ENCODE peak calls at places on chromosome 22, in seven cellular contexts. C is OCI-LY7, A is HCT116, M is GM23338, R is MM.1S, E is neural progenitor cell, Q is hepatocyte. B is an unnamed sample.

GRCh38 chr22:39299829-39300178 is 19.6 kb downstream of the RPL3 start:
- DNase-seq in C (peak; percentile 65), A (no peak), M (peak; percentile 52), R (no peak), E (no peak), Q (no peak), B (no peak)

GRCh38 chr22:19885841-19886592 is 31.3 kb upstream of the GNB1L start:
- DNase-seq in C (peak; percentile 33), A (no peak), M (no peak), R (no peak), E (no peak), Q (no peak), B (no peak)

GRCh38 chr22:24191381-24191841 is 10.1 kb downstream of the SUSD2 start:
- DNase-seq in C (no peak), A (no peak), M (no peak), R (no peak), E (no peak), Q (no peak), B (no peak)

GRCh38 chr22:19576460-19577421 is 52.5 kb upstream of the CLDN5 start:
- DNase-seq in C (peak; percentile 4), A (no peak), M (peak; percentile 33), R (no peak), E (peak; percentile 27), Q (peak; percentile 32), B (peak; percentile 56)

GRCh38 chr22:50532353-50532700 is 2.5 kb upstream of the TYMP start:
- DNase-seq in C (peak; percentile 22), A (no peak), M (no peak), R (no peak), E (peak; percentile 42), Q (peak; percentile 33), B (no peak)

GRCh38 chr22:36770116-36770945 is 5.6 kb downstream of the IFT27 start:
- DNase-seq in C (no peak), A (no peak), M (peak; percentile 43), R (no peak), E (peak; percentile 54), Q (no peak), B (no peak)

GRCh38 chr22:48721394-48721666 is 1106.3 kb downstream of the BRD1 start:
- DNase-seq in C (no peak), A (no peak), M (no peak), R (no peak), E (no peak), Q (no peak), B (no peak)

GRCh38 chr22:22941831-22942510 is 54.4 kb downstream of the IGLL5 start:
- DNase-seq in C (peak; percentile 53), A (no peak), M (no peak), R (no peak), E (no peak), Q (no peak), B (no peak)

GRCh38 chr22:43304831-43305230 is 38.3 kb downstream of the SCUBE1 start:
- DNase-seq in C (no peak), A (no peak), M (no peak), R (no peak), E (no peak), Q (no peak), B (no peak)

GRCh38 chr22:43303751-43304150 is 39.4 kb downstream of the SCUBE1 start:
- DNase-seq in C (no peak), A (no peak), M (no peak), R (no peak), E (peak; percentile 33), Q (no peak), B (no peak)

GRCh38 chr22:43302462-43303109 is 40.6 kb downstream of the SCUBE1 start:
- DNase-seq in C (no peak), A (no peak), M (no peak), R (no peak), E (no peak), Q (no peak), B (no peak)

GRCh38 chr22:43301866-43302265 is 41.3 kb downstream of the SCUBE1 start:
- DNase-seq in C (no peak), A (no peak), M (no peak), R (no peak), E (no peak), Q (no peak), B (no peak)

DNA sequence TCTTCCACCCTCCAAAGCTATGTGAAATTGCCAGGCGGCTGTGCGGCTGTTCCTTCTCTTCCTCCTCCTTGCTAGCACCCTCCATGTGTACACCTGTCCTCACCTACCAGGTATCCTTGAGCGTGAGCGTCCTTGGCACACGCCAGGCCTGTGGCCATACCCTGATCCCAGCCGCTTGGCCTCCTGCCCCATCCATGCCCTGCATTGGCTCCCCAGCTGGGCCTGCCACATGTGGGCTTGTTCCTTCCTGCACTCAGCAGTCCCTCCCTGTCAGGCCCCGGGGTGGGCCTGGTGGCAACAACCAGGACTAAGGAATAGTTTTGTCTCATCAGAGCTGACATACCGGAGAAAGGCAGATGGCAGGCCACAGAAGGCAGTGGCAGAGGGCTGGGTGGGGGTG is 40.0 kb downstream of the SCUBE1 start:
- DNase-seq in C (no peak), A (no peak), M (no peak), R (no peak), E (no peak), Q (no peak), B (no peak)
- TF ChIP-seq CTCF in C (no peak), A (no peak), M (no peak), R (no peak), E (no peak), Q (no peak), B (no peak)

GRCh38 chr22:46547883-46548244 is 10.4 kb upstream of the CELSR1 start:
- DNase-seq in C (no peak), A (no peak), M (no peak), R (no peak), E (no peak), Q (peak; percentile 77), B (peak; percentile 32)

GRCh38 chr22:46549565-46549840 is 12.1 kb upstream of the CELSR1 start:
- DNase-seq in C (no peak), A (no peak), M (no peak), R (no peak), E (no peak), Q (no peak), B (no peak)

GRCh38 chr22:46547179-46547882 is 9.9 kb upstream of the CELSR1 start:
- DNase-seq in C (no peak), A (no peak), M (no peak), R (no peak), E (peak; percentile 55), Q (peak; percentile 59), B (no peak)

GRCh38 chr22:46545041-46545796 is 7.8 kb upstream of the CELSR1 start:
- DNase-seq in C (no peak), A (no peak), M (no peak), R (no peak), E (no peak), Q (no peak), B (peak; percentile 58)

DNA sequence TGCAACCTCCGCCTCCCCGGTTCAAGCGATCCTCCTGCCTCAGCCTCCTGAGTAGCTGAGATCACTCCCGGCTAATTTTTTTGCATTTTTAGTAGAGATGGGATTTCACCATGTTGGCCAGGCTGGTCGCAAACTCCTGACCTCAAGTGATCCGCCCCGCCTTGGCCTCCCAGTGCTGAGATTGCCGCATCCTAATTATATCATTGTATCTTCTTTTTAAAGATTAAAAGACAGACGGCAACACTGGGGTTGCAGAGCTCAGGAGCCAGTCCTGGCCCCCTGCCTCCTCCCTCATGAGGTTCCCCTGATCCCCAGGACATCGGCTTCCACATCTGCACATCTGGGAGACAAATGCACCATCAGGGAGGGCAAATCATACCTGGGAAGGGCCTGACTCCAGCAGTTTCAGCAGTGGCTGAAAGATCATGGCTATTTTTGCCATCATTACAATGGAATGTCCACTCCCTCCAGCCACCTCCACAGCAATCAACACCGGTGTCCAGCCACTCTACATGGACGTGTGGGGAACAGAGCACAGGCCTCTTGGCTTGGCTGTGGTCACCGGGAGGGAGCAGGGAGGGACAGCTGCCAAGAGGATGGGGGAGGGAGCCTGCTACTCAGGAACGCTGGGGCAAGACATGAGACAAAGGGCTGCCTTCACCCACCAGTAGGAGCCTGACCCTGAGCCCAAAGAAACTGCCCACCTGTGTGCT is 9.2 kb upstream of the CELSR1 start:
- DNase-seq in C (no peak), A (no peak), M (no peak), R (no peak), E (peak; percentile 17), Q (peak; percentile 31), B (no peak)
- H3K4me2 ChIP-seq in C (no peak overlapping the region), A (peak overlapping the region; percentile 10), M (no peak overlapping the region), R (no peak overlapping the region), E (peak overlapping the region; percentile 24), Q (no peak overlapping the region), B (no peak overlapping the region)

DNA sequence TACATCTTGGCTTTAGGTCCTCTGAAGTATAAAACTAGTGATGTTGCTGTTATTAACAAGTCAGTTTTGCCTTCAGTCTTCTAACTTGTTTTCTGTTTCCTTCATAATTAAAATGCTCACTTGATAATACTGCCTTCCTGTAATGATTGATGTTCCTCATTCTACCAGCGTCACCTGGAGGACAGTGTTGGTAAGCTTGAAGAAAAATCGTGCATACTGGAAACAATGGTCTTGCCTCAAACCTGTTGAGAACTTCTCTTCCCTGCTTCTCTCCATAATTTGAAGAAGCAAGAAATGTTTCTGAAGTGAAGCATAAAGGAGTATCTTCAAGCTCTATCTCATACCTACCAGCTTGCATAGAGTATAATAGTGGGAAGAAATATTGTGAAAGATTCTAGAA is 3.0 kb downstream of the YWHAH start:
- DNase-seq in C (peak; percentile 71), A (no peak), M (no peak), R (peak; percentile 50), E (no peak), Q (no peak), B (no peak)
- TF ChIP-seq EZH2phosphoT487 in C (no peak), A (no peak), M (no peak), R (no peak), E (no peak), Q (no peak), B (no peak)

GRCh38 chr22:45318558-45319318 is 9.0 kb downstream of the FAM118A start:
- DNase-seq in C (peak; percentile 10), A (no peak), M (peak; percentile 20), R (no peak), E (peak; percentile 32), Q (no peak), B (no peak)

GRCh38 chr22:45318168-45318557 is 8.4 kb downstream of the FAM118A start:
- DNase-seq in C (peak; percentile 34), A (no peak), M (peak; percentile 72), R (peak; percentile 34), E (peak; percentile 75), Q (peak; percentile 84), B (no peak)

GRCh38 chr22:45316796-45317526 is 7.2 kb downstream of the FAM118A start:
- DNase-seq in C (no peak), A (no peak), M (no peak), R (no peak), E (no peak), Q (no peak), B (no peak)

GRCh38 chr22:45319319-45319675 is 9.6 kb downstream of the FAM118A start:
- DNase-seq in C (no peak), A (no peak), M (peak; percentile 17), R (no peak), E (peak; percentile 74), Q (peak; percentile 51), B (no peak)

DNA sequence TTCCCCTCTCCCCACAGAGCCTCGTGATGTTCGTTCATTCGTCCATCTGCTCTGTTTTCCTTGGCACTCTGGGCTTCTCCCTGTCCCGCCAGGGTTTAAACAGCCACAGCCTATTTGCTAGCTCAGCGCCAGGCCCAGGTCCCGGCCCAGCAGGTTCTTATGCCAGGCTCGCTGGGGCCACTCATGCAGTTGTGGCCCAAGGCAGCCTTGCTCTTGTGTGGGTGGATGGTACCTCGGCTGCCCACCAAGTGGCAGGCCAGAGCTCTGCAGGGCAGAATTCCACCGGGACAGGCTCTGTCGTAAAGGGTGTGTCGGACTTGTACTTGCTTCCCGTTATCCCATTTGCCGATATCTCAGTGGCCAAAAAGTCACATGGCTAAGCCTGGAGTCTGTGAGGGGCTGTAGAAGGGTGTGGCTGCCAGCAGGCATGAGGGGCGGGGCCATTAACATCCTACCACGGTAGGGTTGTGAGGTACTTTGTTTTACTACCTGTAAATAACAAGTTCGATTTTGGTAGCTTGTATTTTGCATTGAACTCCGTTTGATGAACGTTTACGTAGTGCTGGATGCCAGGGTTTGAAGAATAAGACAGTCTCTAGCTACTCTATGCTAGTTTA is 7.9 kb downstream of the FAM118A start:
- DNase-seq in C (no peak), A (no peak), M (peak; percentile 68), R (no peak), E (peak; percentile 30), Q (peak; percentile 36), B (peak; percentile 9)
- TF ChIP-seq CTCF in C (no peak), A (peak; percentile 24), M (peak; percentile 37), R (no peak), E (peak; percentile 39), Q (peak; percentile 28), B (peak; percentile 30)

B was measured in PC-3.